ENCODE peak calls at places on chromosomes 2 and 18, in seven cellular contexts. F is skeletal muscle cell; P is foreskin melanocyte; K is AG04449; E is HS-27A; B is fibroblast of the conjunctiva; R is activated CD8-positive, alpha-beta T cell treated with anti-CD3 and anti-CD28 coated beads, Interleukin-2, amount 10 ng/mL, durations not matched to agents 7 days and 5 days. V is an unnamed sample.

GRCh38 chr2:181627545-181627944 is 29.4 kb downstream of the CERKL start:
- DNase-seq in P (no peak), R (no peak), K (peak), F (peak), B (no peak), E (no peak), V (peak)

GRCh38 chr18:64037812-64038414 is 68.0 kb downstream of the SERPINB8 start:
- DNase-seq in E (no peak), K (no peak), R (no peak), B (no peak), P (no peak), F (no peak), V (peak)

GRCh38 chr2:145764631-145765030 is 1244.7 kb upstream of the ZEB2 start:
- DNase-seq in R (no peak), K (no peak), B (no peak), E (no peak), F (peak), P (no peak), V (peak)

GRCh38 chr2:114089636-114090325 is 199.9 kb downstream of the ACTR3 start:
- DNase-seq in F (no peak), R (no peak), B (no peak), K (no peak), E (no peak), P (no peak), V (no peak)

GRCh38 chr2:32882911-32883810 is 63.6 kb upstream of the LTBP1 start:
- DNase-seq in K (peak), F (peak), E (no peak), R (no peak), P (peak), B (no peak), V (peak)

GRCh38 chr2:45278345-45279078 is 269.3 kb upstream of the SIX2 start:
- DNase-seq in F (no peak), R (no peak), K (no peak), B (no peak), P (no peak), E (peak), V (peak)

GRCh38 chr2:160220545-160221009 is 20.5 kb upstream of the ITGB6 start:
- DNase-seq in P (no peak), R (no peak), F (no peak), E (no peak), K (no peak), B (no peak), V (no peak)

GRCh38 chr2:1790473-1790872 is 46.2 kb upstream of the PXDN start:
- DNase-seq in P (no peak), B (no peak), R (no peak), E (no peak), K (no peak), F (no peak), V (no peak)

GRCh38 chr2:135265960-135266490 is 213.9 kb downstream of the RAB3GAP1 start:
- DNase-seq in P (no peak), B (no peak), K (no peak), R (no peak), F (no peak), E (no peak), V (no peak)

GRCh38 chr18:70422061-70422965 is 133.5 kb downstream of the SOCS6 start:
- DNase-seq in E (peak), R (no peak), K (no peak), F (peak), P (peak), B (peak), V (peak)

GRCh38 chr2:61689526-61689925 is 151.4 kb upstream of the XPO1 start:
- DNase-seq in B (no peak), F (no peak), K (no peak), R (no peak), E (no peak), P (no peak), V (no peak)

GRCh38 chr2:83103602-83104001 is 1355.5 kb downstream of the SUCLG1 start:
- DNase-seq in F (peak), B (peak), E (peak), K (peak), R (no peak), P (no peak), V (peak)

GRCh38 chr2:46471-47345 is at the start of gene FAM110C:
- DNase-seq in E (no peak), R (peak), F (no peak), B (no peak), K (no peak), P (no peak), V (peak)

GRCh38 chr2:97713296-97714083 is at the start of gene ZAP70:
- DNase-seq in P (no peak), E (no peak), K (no peak), B (no peak), F (no peak), R (peak), V (no peak)

GRCh38 chr2:197920088-197920487 is 115.7 kb downstream of the PLCL1 start:
- DNase-seq in P (no peak), F (no peak), R (no peak), K (no peak), B (no peak), E (no peak), V (no peak)

GRCh38 chr2:20175267-20175666 is 49.7 kb downstream of the SDC1 start:
- DNase-seq in R (no peak), F (no peak), P (no peak), E (no peak), B (no peak), K (no peak), V (no peak)

GRCh38 chr2:157238296-157238695 is 19.2 kb upstream of the GALNT5 start:
- DNase-seq in P (no peak), E (no peak), B (no peak), R (no peak), K (no peak), F (no peak), V (no peak)

GRCh38 chr18:69400976-69401474 is 337 bp downstream of the DOK6 start:
- DNase-seq in R (no peak), E (no peak), B (no peak), F (no peak), P (no peak), K (no peak), V (peak)

V was measured in astrocyte of the spinal cord.